ENCODE peak calls at places on chromosome 17, in four cellular contexts. K is H1, I is GM12878, V is K562. L is an unnamed sample.

GRCh38 chr17:19301274-19301946 is 61.1 kb downstream of the B9D1 start:
- DNase-seq in K (no peak), I (no peak), V (no peak), L (no peak)

GRCh38 chr17:35764123-35764991 is 3.7 kb downstream of the C17orf50 start:
- DNase-seq in K (peak), I (peak), V (peak), L (peak)

GRCh38 chr17:82304826-82305726 is 12.3 kb downstream of the CD7 start:
- DNase-seq in K (peak), I (no peak), V (peak), L (no peak)

GRCh38 chr17:80743181-80743771 is 198.6 kb downstream of the RPTOR start:
- DNase-seq in K (no peak), I (no peak), V (no peak), L (no peak)

GRCh38 chr17:19346351-19347255 is 15.9 kb downstream of the B9D1 start:
- DNase-seq in K (no peak), I (no peak), V (peak), L (peak)

GRCh38 chr17:74515941-74516340 is 15.3 kb downstream of the CD300LB start:
- DNase-seq in K (no peak), I (no peak), V (no peak), L (no peak)

GRCh38 chr17:80526116-80526910 is 18.3 kb upstream of the RPTOR start:
- DNase-seq in K (no peak), I (no peak), V (no peak), L (no peak)

GRCh38 chr17:76709077-76709950 is 1.5 kb downstream of the MXRA7 start:
- DNase-seq in K (peak), I (no peak), V (no peak), L (no peak)

GRCh38 chr17:38898812-38899348 is 26.5 kb upstream of the LASP1NB start:
- DNase-seq in K (no peak), I (peak), V (peak), L (no peak)

GRCh38 chr17:5354310-5354709 is 65.2 kb downstream of the NUP88 start:
- DNase-seq in K (no peak), I (no peak), V (no peak), L (no peak)

GRCh38 chr17:27296427-27296979 is 2.6 kb downstream of the WSB1 start:
- DNase-seq in K (no peak), I (no peak), V (no peak), L (no peak)

GRCh38 chr17:38728290-38728831 is 1.8 kb upstream of the CISD3 start:
- DNase-seq in K (no peak), I (peak), V (no peak), L (no peak)

GRCh38 chr17:9022553-9023388 is 1.5 kb downstream of the NTN1 start:
- DNase-seq in K (peak), I (no peak), V (no peak), L (no peak)

GRCh38 chr17:16439303-16439791 is 24.0 kb downstream of the TRPV2 start:
- DNase-seq in K (no peak), I (no peak), V (no peak), L (no peak)

GRCh38 chr17:285751-286422 is 66.7 kb downstream of the RPH3AL start:
- DNase-seq in K (peak), I (no peak), V (no peak), L (no peak)

GRCh38 chr17:4247981-4248388 is 15.8 kb downstream of the ANKFY1 start:
- DNase-seq in K (no peak), I (no peak), V (peak), L (peak)

GRCh38 chr17:50872710-50873424 is 6.7 kb upstream of the TOB1 start:
- DNase-seq in K (no peak), I (no peak), V (no peak), L (no peak)

GRCh38 chr17:57989011-57989345 is 924 bp upstream of the VEZF1 start:
- DNase-seq in K (no peak), I (no peak), V (peak), L (peak)

GRCh38 chr17:72152392-72152727 is 31.5 kb downstream of the SOX9 start:
- DNase-seq in K (no peak), I (no peak), V (no peak), L (no peak)

GRCh38 chr17:40621558-40621957 is 26.1 kb downstream of the SMARCE1 start:
- DNase-seq in K (no peak), I (no peak), V (no peak), L (no peak)
- TF ChIP-seq EGR1 in K (no peak), I (no peak), V (no peak), L (no peak)

GRCh38 chr17:43787728-43788127 is 7.5 kb downstream of the CFAP97D1 start:
- DNase-seq in K (no peak), I (no peak), V (no peak), L (no peak)

GRCh38 chr17:43790311-43790940 is 10.2 kb downstream of the CFAP97D1 start:
- DNase-seq in K (peak), I (no peak), V (no peak), L (no peak)

GRCh38 chr17:43789482-43789881 is 9.2 kb downstream of the CFAP97D1 start:
- DNase-seq in K (no peak), I (no peak), V (no peak), L (no peak)

GRCh38 chr17:43791589-43791988 is 11.4 kb downstream of the CFAP97D1 start:
- DNase-seq in K (no peak), I (no peak), V (peak), L (peak)
- TF ChIP-seq EGR1 in K (no peak), I (no peak), V (no peak), L (no peak)

GRCh38 chr17:75652934-75653549 is 13.9 kb downstream of the RECQL5 start:
- DNase-seq in K (peak), I (no peak), V (peak), L (no peak)
- TF ChIP-seq EGR1 in K (no peak), I (no peak), V (no peak), L (no peak)

GRCh38 chr17:40974366-40974765 is 7.6 kb upstream of the KRT39 start:
- DNase-seq in K (no peak), I (no peak), V (no peak), L (no peak)
- TF ChIP-seq EGR1 in K (no peak), I (no peak), V (no peak), L (no peak)